ENCODE peak calls at places on chromosomes 11 and 22, in five cellular contexts. Z is Calu3, O is right lobe of liver, H is psoas muscle, J is Caco-2. W is an unnamed sample.

GRCh38 chr11:114316980-114317675 is 20.9 kb downstream of the NNMT start:
- DNase-seq in Z (no peak), O (no peak), H (peak), J (no peak), W (no peak)

GRCh38 chr22:37079668-37080171 is 28.2 kb downstream of the KCTD17 start:
- DNase-seq in Z (no peak), O (no peak), H (no peak), J (no peak), W (no peak)

GRCh38 chr11:47979378-47980092 is 824 bp upstream of the PTPRJ start:
- DNase-seq in Z (no peak), O (no peak), H (no peak), J (no peak), W (peak)

GRCh38 chr22:42758929-42759629 is 38.4 kb upstream of the A4GALT start:
- DNase-seq in Z (no peak), O (no peak), H (no peak), J (no peak), W (no peak)

GRCh38 chr11:64851831-64852337 is 7.4 kb upstream of the CDC42BPG start:
- DNase-seq in Z (no peak), O (no peak), H (no peak), J (no peak), W (no peak)

GRCh38 chr11:9493492-9493891 is 32.7 kb downstream of the ZNF143 start:
- DNase-seq in Z (no peak), O (no peak), H (no peak), J (no peak), W (no peak)

GRCh38 chr11:88016392-88017020 is 158.7 kb downstream of the RAB38 start:
- DNase-seq in Z (peak), O (no peak), H (peak), J (peak), W (peak)

GRCh38 chr11:14095882-14096281 is 133.4 kb downstream of the SPON1 start:
- DNase-seq in Z (peak), O (no peak), H (no peak), J (no peak), W (no peak)

GRCh38 chr11:95341246-95341645 is 110.2 kb upstream of the SESN3 start:
- DNase-seq in Z (no peak), O (no peak), H (peak), J (no peak), W (peak)

GRCh38 chr11:117097567-117098268 is 510 bp downstream of the SIK3 start:
- DNase-seq in Z (peak), O (peak), H (peak), J (peak), W (peak)

GRCh38 chr11:129275825-129276224 is 83.7 kb upstream of the ARHGAP32 start:
- DNase-seq in Z (no peak), O (peak), H (no peak), J (no peak), W (no peak)

GRCh38 chr11:123231263-123231662 is 36.2 kb upstream of the CLMP start:
- DNase-seq in Z (no peak), O (no peak), H (no peak), J (peak), W (no peak)

GRCh38 chr11:74671520-74672196 is 59.6 kb downstream of the CHRDL2 start:
- DNase-seq in Z (no peak), O (no peak), H (no peak), J (no peak), W (no peak)

GRCh38 chr22:28229566-28230483 is 310.8 kb upstream of the PITPNB start:
- DNase-seq in Z (no peak), O (no peak), H (peak), J (no peak), W (no peak)

GRCh38 chr11:9747816-9748215 is 83.9 kb downstream of the SWAP70 start:
- DNase-seq in Z (no peak), O (no peak), H (no peak), J (no peak), W (no peak)

GRCh38 chr22:33519140-33519973 is 400.9 kb downstream of the LARGE1 start:
- DNase-seq in Z (peak), O (no peak), H (peak), J (peak), W (peak)

GRCh38 chr11:68750197-68750987 is 928 bp downstream of the TESMIN start:
- DNase-seq in Z (no peak), O (peak), H (peak), J (no peak), W (peak)

GRCh38 chr11:57276169-57276854 is 39.3 kb upstream of the APLNR start:
- DNase-seq in Z (no peak), O (no peak), H (no peak), J (no peak), W (no peak)

GRCh38 chr11:12807621-12808020 is 133.4 kb downstream of the TEAD1 start:
- DNase-seq in Z (no peak), O (no peak), H (no peak), J (no peak), W (no peak)

GRCh38 chr11:69468911-69469885 is 12.3 kb upstream of the LINC01488 start:
- DNase-seq in Z (no peak), O (peak), H (no peak), J (no peak), W (no peak)

GRCh38 chr11:44949160-44950035 is 1.3 kb downstream of the TP53I11 start:
- DNase-seq in Z (no peak), O (no peak), H (no peak), J (no peak), W (peak)
- TF ChIP-seq CTCF in Z (peak), O (no peak), H (peak), J (peak), W (peak)

GRCh38 chr22:41022470-41023298 is 69.7 kb upstream of the EP300 start:
- DNase-seq in Z (peak), O (peak), H (peak), J (peak), W (peak)

GRCh38 chr22:41021039-41021654 is 70.0 kb downstream of the RBX1 start:
- DNase-seq in Z (no peak), O (peak), H (peak), J (no peak), W (peak)

GRCh38 chr22:41023299-41023623 is 69.1 kb upstream of the EP300 start:
- DNase-seq in Z (no peak), O (no peak), H (no peak), J (no peak), W (no peak)

DNA sequence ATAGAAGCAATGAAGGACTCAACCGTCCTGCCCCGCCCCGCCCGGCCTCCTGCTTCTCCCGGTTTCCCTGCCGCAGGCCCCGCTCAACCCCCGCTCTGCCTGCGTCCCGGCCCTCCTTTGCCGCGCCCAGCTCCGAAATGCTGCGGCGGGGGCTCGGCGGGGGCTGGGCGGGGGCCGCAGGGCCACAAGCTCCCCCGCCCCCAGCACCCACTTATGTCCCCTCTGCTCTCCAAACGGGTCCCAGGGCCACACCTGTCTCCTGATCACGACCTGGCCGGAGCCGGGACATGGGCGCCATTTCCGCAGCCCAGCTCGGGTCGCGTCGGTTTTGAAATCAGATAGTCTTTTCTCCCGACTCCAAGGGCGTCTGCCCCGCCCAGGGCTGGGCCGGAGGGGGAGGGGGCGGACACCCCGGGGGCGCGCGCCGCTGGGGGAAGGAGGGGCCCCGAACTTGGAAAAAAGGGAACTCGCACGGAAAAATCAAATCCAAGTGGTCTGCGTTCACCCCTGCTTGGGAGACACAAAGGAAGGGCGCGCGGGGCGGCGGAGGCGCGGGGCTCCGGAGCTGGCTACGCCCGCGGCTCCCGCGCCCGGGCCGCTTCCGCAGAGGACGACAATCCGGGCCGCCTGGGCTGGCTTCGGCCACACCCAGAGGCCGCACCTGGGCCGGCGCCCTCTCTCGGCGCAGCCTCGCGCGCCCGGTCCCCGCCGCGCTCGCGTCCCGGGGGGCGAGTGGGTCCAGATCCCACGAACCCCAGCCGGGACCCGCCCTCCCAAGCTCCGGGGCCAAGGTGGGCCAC is 70.5 kb upstream of the EP300 start:
- DNase-seq in Z (peak), O (peak), H (peak), J (peak), W (peak)
- TF ChIP-seq CTCF in Z (no peak), O (no peak), H (peak), J (no peak), W (no peak)

GRCh38 chr11:77191823-77192495 is 63.9 kb downstream of the MYO7A start:
- DNase-seq in Z (peak), O (no peak), H (no peak), J (peak), W (peak)
- TF ChIP-seq CTCF in Z (peak), O (peak), H (no peak), J (peak), W (peak)

DNA sequence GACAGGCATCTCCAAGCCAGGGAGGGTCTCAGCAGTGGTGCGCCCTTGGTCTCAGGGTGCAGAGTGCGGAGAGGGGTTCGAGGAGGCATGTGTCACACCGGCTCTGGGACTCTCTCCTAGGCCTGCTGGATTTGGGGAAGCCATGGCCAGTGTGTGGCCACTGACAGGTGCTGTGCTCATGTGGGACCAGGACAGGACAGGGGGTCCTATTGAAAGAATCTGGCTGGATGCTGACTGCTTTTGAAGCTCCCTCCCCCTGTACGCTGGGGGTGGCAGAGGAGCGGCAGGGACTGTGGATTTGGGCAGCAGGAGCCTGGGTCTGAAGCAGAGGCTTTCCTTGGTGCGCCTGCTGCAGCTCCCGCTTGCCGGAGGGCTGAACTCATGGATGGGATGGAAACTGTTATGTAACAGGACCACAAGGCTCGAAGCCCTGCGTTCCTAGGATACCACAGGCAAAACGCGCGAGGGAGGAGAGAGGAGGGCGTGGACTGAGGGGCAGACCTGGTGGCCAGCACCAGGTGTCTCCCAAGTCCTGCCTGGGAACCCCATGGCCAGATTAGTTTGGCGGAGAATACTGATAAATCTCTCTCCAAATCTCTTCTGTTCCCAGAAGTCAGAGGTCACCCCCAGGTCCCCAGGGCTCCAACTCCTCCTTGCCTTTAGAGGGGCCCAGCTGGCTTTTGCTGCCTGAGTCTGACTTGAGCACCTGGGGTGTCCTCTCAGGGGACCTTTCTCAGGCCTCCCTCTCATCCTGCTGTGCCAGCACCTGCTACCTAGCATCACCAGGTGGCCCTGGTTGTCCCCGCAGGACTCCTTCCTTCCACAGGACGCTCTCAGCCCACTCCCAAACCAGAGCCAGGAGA is 13.8 kb upstream of the TEF start:
- DNase-seq in Z (no peak), O (peak), H (no peak), J (no peak), W (no peak)
- TF ChIP-seq CTCF in Z (no peak), O (no peak), H (no peak), J (no peak), W (no peak)

GRCh38 chr11:61827573-61828378 is at the start of gene FADS2:
- DNase-seq in Z (peak), O (peak), H (peak), J (peak), W (peak)
- TF ChIP-seq CTCF in Z (no peak), O (no peak), H (no peak), J (peak), W (no peak)

GRCh38 chr11:58784995-58785394 is 53.3 kb upstream of the GLYAT start:
- DNase-seq in Z (no peak), O (no peak), H (no peak), J (no peak), W (no peak)
- TF ChIP-seq CTCF in Z (no peak), O (peak), H (no peak), J (peak), W (no peak)

DNA sequence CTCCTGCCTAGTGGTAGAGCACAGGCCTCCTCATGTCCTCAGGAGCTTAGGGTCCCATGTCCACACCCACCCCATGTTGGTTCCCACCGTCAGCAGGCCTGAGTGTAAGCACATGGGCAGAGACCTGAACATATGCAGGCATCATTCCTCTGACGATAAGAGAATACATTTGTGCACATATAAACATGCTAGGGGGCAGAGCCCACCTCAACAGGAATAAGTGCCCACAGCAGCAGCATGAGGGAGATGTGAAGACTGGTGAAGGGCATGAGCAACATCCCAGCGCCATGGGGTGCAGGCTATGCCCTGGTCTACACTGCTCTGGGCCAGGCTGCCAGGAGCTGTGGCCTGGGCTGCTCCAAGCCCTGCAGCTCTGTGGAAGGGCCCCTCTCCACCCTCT is 16.9 kb downstream of the ADORA2A start:
- DNase-seq in Z (no peak), O (no peak), H (no peak), J (no peak), W (no peak)
- TF ChIP-seq CTCF in Z (no peak), O (no peak), H (no peak), J (no peak), W (no peak)